ENCODE peak calls at places on chromosomes 3 and 15, in seven cellular contexts. One of them, this sample, is unnamed.

GRCh38 chr3:161430307-161430706 is 59.0 kb upstream of the SPTSSB start:
- DNase-seq in Daoy: no peak
- DNase-seq in suprapubic skin: no peak
- DNase-seq in NAMALWA: no peak
- DNase-seq in occipital lobe: no peak
- DNase-seq in AG20443: no peak
- DNase-seq in kidney glomerular epithelial cell: no peak
- DNase-seq in this sample: no peak

GRCh38 chr15:94234300-94234699 is 2.9 kb downstream of the MCTP2 start:
- DNase-seq in Daoy: peak; percentile 11
- DNase-seq in suprapubic skin: no peak
- DNase-seq in NAMALWA: peak; percentile 31
- DNase-seq in occipital lobe: no peak
- DNase-seq in AG20443: no peak
- DNase-seq in kidney glomerular epithelial cell: no peak
- DNase-seq in this sample: no peak

GRCh38 chr3:194984624-194985023 is 286.3 kb downstream of the XXYLT1 start:
- DNase-seq in Daoy: no peak
- DNase-seq in suprapubic skin: no peak
- DNase-seq in NAMALWA: no peak
- DNase-seq in occipital lobe: no peak
- DNase-seq in AG20443: no peak
- DNase-seq in kidney glomerular epithelial cell: no peak
- DNase-seq in this sample: no peak

GRCh38 chr3:15164356-15164755 is 41.7 kb upstream of the CAPN7 start:
- DNase-seq in Daoy: no peak
- DNase-seq in suprapubic skin: no peak
- DNase-seq in NAMALWA: no peak
- DNase-seq in occipital lobe: no peak
- DNase-seq in AG20443: peak; percentile 45
- DNase-seq in kidney glomerular epithelial cell: no peak
- DNase-seq in this sample: no peak

GRCh38 chr15:73598540-73599195 is 34.5 kb downstream of the NPTN start:
- DNase-seq in Daoy: no peak
- DNase-seq in suprapubic skin: no peak
- DNase-seq in NAMALWA: no peak
- DNase-seq in occipital lobe: no peak
- DNase-seq in AG20443: peak; percentile 63
- DNase-seq in kidney glomerular epithelial cell: no peak
- DNase-seq in this sample: no peak

GRCh38 chr15:63037996-63038720 is 4.4 kb upstream of the TPM1 start:
- DNase-seq in Daoy: no peak
- DNase-seq in suprapubic skin: no peak
- DNase-seq in NAMALWA: no peak
- DNase-seq in occipital lobe: no peak
- DNase-seq in AG20443: no peak
- DNase-seq in kidney glomerular epithelial cell: no peak
- DNase-seq in this sample: no peak

GRCh38 chr3:102158080-102158756 is 276.6 kb upstream of the ZPLD1 start:
- DNase-seq in Daoy: no peak
- DNase-seq in suprapubic skin: no peak
- DNase-seq in NAMALWA: no peak
- DNase-seq in occipital lobe: no peak
- DNase-seq in AG20443: no peak
- DNase-seq in kidney glomerular epithelial cell: no peak
- DNase-seq in this sample: no peak

GRCh38 chr3:113174806-113175490 is 36.4 kb upstream of the BOC start:
- DNase-seq in Daoy: no peak
- DNase-seq in suprapubic skin: no peak
- DNase-seq in NAMALWA: no peak
- DNase-seq in occipital lobe: no peak
- DNase-seq in AG20443: peak; percentile 59
- DNase-seq in kidney glomerular epithelial cell: no peak
- DNase-seq in this sample: no peak

GRCh38 chr3:145739926-145740325 is 421.1 kb downstream of the PLOD2 start:
- DNase-seq in Daoy: no peak
- DNase-seq in suprapubic skin: no peak
- DNase-seq in NAMALWA: no peak
- DNase-seq in occipital lobe: no peak
- DNase-seq in AG20443: peak; percentile 19
- DNase-seq in kidney glomerular epithelial cell: no peak
- DNase-seq in this sample: no peak

GRCh38 chr15:39030291-39031070 is 465.9 kb upstream of the RASGRP1 start:
- DNase-seq in Daoy: no peak
- DNase-seq in suprapubic skin: no peak
- DNase-seq in NAMALWA: no peak
- DNase-seq in occipital lobe: no peak
- DNase-seq in AG20443: no peak
- DNase-seq in kidney glomerular epithelial cell: no peak
- DNase-seq in this sample: no peak

GRCh38 chr3:183253961-183254815 is 1.1 kb downstream of the B3GNT5 start:
- DNase-seq in Daoy: peak; percentile 35
- DNase-seq in suprapubic skin: no peak
- DNase-seq in NAMALWA: no peak
- DNase-seq in occipital lobe: no peak
- DNase-seq in AG20443: peak; percentile 36
- DNase-seq in kidney glomerular epithelial cell: peak; percentile 44
- DNase-seq in this sample: no peak

GRCh38 chr15:74403981-74404563 is 29.7 kb downstream of the SEMA7A start:
- DNase-seq in Daoy: no peak
- DNase-seq in suprapubic skin: no peak
- DNase-seq in NAMALWA: peak; percentile 41
- DNase-seq in occipital lobe: no peak
- DNase-seq in AG20443: no peak
- DNase-seq in kidney glomerular epithelial cell: no peak
- DNase-seq in this sample: no peak

GRCh38 chr15:22944651-22945050 is 35.5 kb downstream of the CYFIP1 start:
- DNase-seq in Daoy: no peak
- DNase-seq in suprapubic skin: no peak
- DNase-seq in NAMALWA: no peak
- DNase-seq in occipital lobe: no peak
- DNase-seq in AG20443: no peak
- DNase-seq in kidney glomerular epithelial cell: no peak
- DNase-seq in this sample: no peak

This sample was measured in lower leg skin.